ENCODE peak calls at places on chromosomes 13 and 19, in nine cellular contexts. B is memory B cell; Y is ecto neural progenitor cell; Z is CD4-positive, CD25-positive, alpha-beta regulatory T cell; E is posterior cingulate gyrus; W is astrocyte of the spinal cord; H is mucosa of descending colon; P is GOT3; V is Karpas-422. M is an unnamed sample.

GRCh38 chr13:112145221-112146072 is 78.5 kb downstream of the SOX1 start:
- DNase-seq in E (no peak), W (no peak), H (no peak), B (no peak), V (no peak), Z (no peak), Y (peak), P (no peak), M (no peak)

GRCh38 chr13:44837250-44837649 is 152.0 kb downstream of the NUFIP1 start:
- DNase-seq in W (no peak), V (no peak), Y (no peak), E (no peak), Z (no peak), H (no peak), B (no peak), P (no peak), M (no peak)

GRCh38 chr19:1875646-1876493 is 9.4 kb downstream of the ABHD17A start:
- DNase-seq in V (peak), E (peak), W (peak), Z (peak), Y (peak), H (peak), P (peak), B (peak), M (peak)

GRCh38 chr19:48445256-48445605 is 552 bp upstream of the GRWD1 start:
- DNase-seq in W (peak), Y (peak), H (no peak), P (no peak), B (no peak), E (no peak), Z (no peak), V (peak), M (no peak)

GRCh38 chr13:82129281-82129680 is 1753.0 kb downstream of the SLITRK1 start:
- DNase-seq in E (no peak), B (no peak), H (no peak), V (no peak), Y (no peak), Z (no peak), P (no peak), W (no peak), M (no peak)

GRCh38 chr13:54593504-54593903 is 1564.9 kb downstream of the OLFM4 start:
- DNase-seq in H (no peak), B (no peak), Z (no peak), W (no peak), V (no peak), E (no peak), Y (no peak), P (no peak), M (no peak)

GRCh38 chr13:100542546-100543156 is 45.9 kb downstream of the GGACT start:
- DNase-seq in P (no peak), V (peak), Z (peak), B (peak), W (peak), E (no peak), H (no peak), Y (no peak), M (no peak)

GRCh38 chr19:37991841-37992248 is 84.8 kb downstream of the SIPA1L3 start:
- DNase-seq in Z (no peak), H (no peak), W (no peak), P (no peak), Y (no peak), E (no peak), B (no peak), V (no peak), M (no peak)

GRCh38 chr13:83024955-83025594 is 857.2 kb downstream of the SLITRK1 start:
- DNase-seq in E (no peak), P (no peak), Z (no peak), H (no peak), B (no peak), W (no peak), V (no peak), Y (no peak), M (no peak)

GRCh38 chr19:17402982-17403855 is 2.2 kb downstream of the BST2 start:
- DNase-seq in B (no peak), Z (peak), W (no peak), Y (peak), P (no peak), H (no peak), V (peak), E (no peak), M (no peak)

GRCh38 chr13:100148422-100148821 is 59.5 kb downstream of the PCCA start:
- DNase-seq in Y (no peak), P (no peak), W (no peak), E (no peak), H (no peak), V (no peak), B (no peak), Z (no peak), M (no peak)

GRCh38 chr19:10006335-10006708 is 4.0 kb downstream of the COL5A3 start:
- DNase-seq in H (no peak), W (peak), E (no peak), B (no peak), Y (no peak), P (no peak), V (no peak), Z (no peak), M (no peak)

GRCh38 chr13:112722433-112723250 is 32.8 kb downstream of the ATP11A start:
- DNase-seq in P (no peak), Y (no peak), V (no peak), H (no peak), E (no peak), B (no peak), W (peak), Z (no peak), M (no peak)

GRCh38 chr19:47351545-47351944 is 2.4 kb downstream of the DHX34 start:
- DNase-seq in E (no peak), B (no peak), W (peak), Z (no peak), P (no peak), V (peak), Y (no peak), H (no peak), M (no peak)